ENCODE peak calls at places on chromosomes 11 and 22, in seven cellular contexts. U, Q, J, F, X, K and W are unnamed samples.

GRCh38 chr11:64604458-64605247 is 13.6 kb downstream of the SLC22A12 start:
- DNase-seq in J (no peak), F (no peak), K (no peak), U (no peak), Q (no peak), X (no peak), W (no peak)

GRCh38 chr11:118151421-118151820 is 1.2 kb downstream of the SCN4B start:
- DNase-seq in F (no peak), U (no peak), X (no peak), J (no peak), K (no peak), Q (no peak), W (no peak)

GRCh38 chr11:129131361-129131760 is 60.8 kb downstream of the ARHGAP32 start:
- DNase-seq in F (peak), X (no peak), J (no peak), U (no peak), Q (no peak), K (no peak), W (no peak)

GRCh38 chr22:50226224-50227165 is 18.3 kb downstream of the TUBGCP6 start:
- DNase-seq in Q (peak), X (no peak), F (no peak), K (no peak), U (no peak), J (no peak), W (no peak)

GRCh38 chr11:66020212-66020611 is 6.1 kb downstream of the CATSPER1 start:
- DNase-seq in X (no peak), Q (no peak), J (no peak), F (no peak), K (no peak), U (no peak), W (no peak)

GRCh38 chr11:57434640-57435546 is 8.0 kb upstream of the SLC43A3 start:
- DNase-seq in F (peak), X (no peak), K (no peak), U (no peak), J (no peak), Q (no peak), W (no peak)

GRCh38 chr22:24450600-24450999 is 23.2 kb downstream of the ADORA2A start:
- DNase-seq in X (no peak), Q (no peak), F (no peak), J (peak), K (peak), U (no peak), W (no peak)

GRCh38 chr22:28977481-28977971 is 84.1 kb downstream of the C22orf31 start:
- DNase-seq in Q (no peak), X (no peak), K (no peak), F (no peak), U (no peak), J (no peak), W (no peak)

GRCh38 chr11:57406337-57406904 is 16.0 kb upstream of the PRG2 start:
- DNase-seq in J (peak), K (no peak), Q (no peak), U (no peak), X (no peak), F (no peak), W (no peak)

GRCh38 chr11:105861225-105861624 is 160.8 kb downstream of the MSANTD4 start:
- DNase-seq in Q (no peak), F (no peak), U (no peak), J (no peak), K (no peak), X (no peak), W (no peak)
- TF ChIP-seq CTCF in Q (no peak), F (peak), U (no peak), J (no peak), K (no peak), X (no peak), W (peak)

DNA sequence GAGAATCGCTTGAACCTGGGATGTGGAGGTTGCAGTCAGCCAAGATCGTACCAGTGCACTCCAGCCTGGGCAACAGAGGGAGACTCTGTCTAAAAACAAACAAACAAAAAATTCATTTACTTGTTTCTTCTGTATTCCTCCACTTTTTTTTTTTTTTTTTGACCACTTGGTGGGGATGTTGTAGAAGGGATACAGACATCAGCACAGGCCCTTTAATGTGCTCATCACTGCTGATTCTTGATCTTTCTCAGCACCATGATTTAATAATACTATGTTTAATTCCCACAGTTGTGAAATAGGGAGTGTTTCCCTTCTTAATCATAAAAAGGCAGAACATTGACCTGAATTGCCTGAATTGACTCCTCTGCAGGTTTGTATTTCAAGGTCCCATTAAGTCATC is 4.5 kb downstream of the TTC9C start:
- DNase-seq in Q (no peak), U (no peak), K (peak), X (no peak), J (no peak), F (no peak), W (no peak)
- TF ChIP-seq CTCF in Q (peak), U (no peak), K (peak), X (no peak), J (no peak), F (no peak), W (no peak)

GRCh38 chr11:14075118-14075601 is 112.6 kb downstream of the SPON1 start:
- DNase-seq in Q (peak), X (no peak), K (no peak), U (no peak), J (no peak), F (peak), W (no peak)
- TF ChIP-seq CTCF in Q (no peak), X (no peak), K (no peak), U (no peak), J (no peak), F (no peak), W (no peak)

DNA sequence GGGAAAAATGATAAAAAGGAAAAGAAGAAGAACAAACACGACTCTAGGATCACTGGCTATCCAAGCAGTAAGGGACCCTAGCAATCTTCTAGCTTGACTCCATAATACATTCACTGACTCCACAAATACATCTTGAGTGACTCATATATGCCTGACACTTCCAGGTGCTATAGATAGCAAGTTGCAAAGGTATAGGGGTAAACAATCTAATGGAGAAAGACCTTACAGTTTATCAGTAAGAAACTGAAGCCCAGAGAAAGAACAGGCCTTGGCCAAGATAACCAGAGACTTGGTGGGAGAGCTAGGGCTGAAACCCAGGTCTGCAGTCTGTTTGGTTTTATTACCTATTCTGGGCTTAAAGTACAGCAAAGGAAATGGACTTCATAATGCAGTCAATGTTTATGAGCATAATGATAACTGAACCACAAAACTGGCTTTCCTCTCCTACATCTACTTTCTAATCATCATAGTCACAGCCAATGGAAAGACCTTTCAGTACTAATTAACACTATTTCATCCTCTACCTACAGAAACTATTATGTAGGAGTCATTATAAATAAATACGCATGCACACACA is 19.7 kb upstream of the SLC5A1 start:
- DNase-seq in F (no peak), K (no peak), Q (no peak), J (no peak), U (no peak), X (no peak), W (no peak)
- TF ChIP-seq CTCF in F (no peak), K (no peak), Q (no peak), J (no peak), U (no peak), X (no peak), W (no peak)

GRCh38 chr11:115215694-115216615 is 288.3 kb downstream of the CADM1 start:
- DNase-seq in F (no peak), J (no peak), U (no peak), X (no peak), K (peak), Q (no peak), W (no peak)
- TF ChIP-seq CTCF in F (peak), J (peak), U (no peak), X (peak), K (peak), Q (no peak), W (peak)

GRCh38 chr11:1845571-1846452 is 7.0 kb downstream of the TNNI2 start:
- DNase-seq in X (no peak), F (no peak), U (no peak), Q (peak), K (no peak), J (no peak), W (no peak)

GRCh38 chr11:1844221-1845094 is 5.7 kb downstream of the TNNI2 start:
- DNase-seq in Q (peak), J (no peak), U (peak), F (no peak), K (no peak), X (no peak), W (no peak)

GRCh38 chr11:1843796-1844195 is 5.0 kb downstream of the TNNI2 start:
- DNase-seq in U (no peak), Q (no peak), F (no peak), J (no peak), X (no peak), K (no peak), W (no peak)

GRCh38 chr11:1846453-1846932 is 6.4 kb upstream of the LSP1 start:
- DNase-seq in F (no peak), X (no peak), Q (no peak), U (no peak), J (no peak), K (no peak), W (no peak)

GRCh38 chr11:1845095-1845429 is 6.3 kb downstream of the TNNI2 start:
- DNase-seq in K (no peak), U (no peak), F (no peak), J (no peak), Q (no peak), X (no peak), W (no peak)
- TF ChIP-seq CTCF in K (no peak), U (no peak), F (no peak), J (no peak), Q (no peak), X (no peak), W (no peak)

GRCh38 chr11:30876656-30877371 is 290.7 kb upstream of the MPPED2 start:
- DNase-seq in F (no peak), X (no peak), U (no peak), K (no peak), J (peak), Q (no peak), W (no peak)
- TF ChIP-seq CTCF in F (no peak), X (no peak), U (no peak), K (no peak), J (no peak), Q (no peak), W (no peak)

GRCh38 chr11:60118333-60118732 is 29.9 kb downstream of the MS4A2 start:
- DNase-seq in J (no peak), K (peak), U (no peak), X (no peak), Q (no peak), F (no peak), W (no peak)
- TF ChIP-seq CTCF in J (no peak), K (peak), U (no peak), X (no peak), Q (no peak), F (no peak), W (no peak)